ENCODE peak calls at places on chromosome 19, in eight cellular contexts. I is EH, F is fibroblast of the conjunctiva, V is cardiac muscle cell, H is Calu3, E is fibroblast of gingiva, W is iPS DF 19.7, N is coronary artery. X is an unnamed sample.

GRCh38 chr19:17797397-17798201 is 2.7 kb downstream of the B3GNT3 start:
- DNase-seq in W (no peak), E (no peak), V (no peak), N (no peak), H (peak), I (peak), F (no peak), X (no peak)

GRCh38 chr19:50759886-50760285 is 10.4 kb upstream of the GPR32 start:
- DNase-seq in F (no peak), H (no peak), V (peak), W (no peak), N (no peak), E (no peak), I (peak), X (no peak)

GRCh38 chr19:29467824-29468401 is 57.9 kb upstream of the VSTM2B start:
- DNase-seq in V (peak), F (no peak), H (peak), W (peak), E (no peak), I (peak), N (no peak), X (no peak)

GRCh38 chr19:6617374-6617773 is 26.4 kb upstream of the CD70 start:
- DNase-seq in W (no peak), N (no peak), I (no peak), V (no peak), H (no peak), E (no peak), F (no peak), X (no peak)

GRCh38 chr19:6100284-6100915 is 9.9 kb downstream of the RFX2 start:
- DNase-seq in I (no peak), H (no peak), E (no peak), W (no peak), N (no peak), V (no peak), F (no peak), X (no peak)

GRCh38 chr19:17496337-17496997 is 15.0 kb upstream of the PGLS start:
- DNase-seq in N (no peak), E (peak), V (peak), W (no peak), I (peak), F (peak), H (peak), X (no peak)

GRCh38 chr19:38880076-38880881 is 2.2 kb upstream of the RINL start:
- DNase-seq in I (no peak), V (no peak), N (no peak), H (no peak), E (no peak), W (no peak), F (no peak), X (no peak)

GRCh38 chr19:47428177-47428894 is 9.0 kb upstream of the MEIS3 start:
- DNase-seq in W (peak), H (peak), V (peak), N (no peak), I (peak), E (peak), F (peak), X (peak)

GRCh38 chr19:53894736-53895135 is 12.7 kb downstream of the PRKCG start:
- DNase-seq in H (no peak), I (no peak), N (no peak), V (no peak), F (no peak), W (no peak), E (no peak), X (no peak)

GRCh38 chr19:31264379-31264778 is 84.9 kb downstream of the TSHZ3 start:
- DNase-seq in H (no peak), V (no peak), I (no peak), W (no peak), N (no peak), F (no peak), E (no peak), X (no peak)

GRCh38 chr19:8396563-8397203 is 6.5 kb downstream of the RAB11B start:
- DNase-seq in V (peak), H (peak), W (no peak), E (peak), F (peak), I (peak), N (no peak), X (peak)

GRCh38 chr19:38686530-38686888 is 39.1 kb downstream of the ACTN4 start:
- DNase-seq in E (no peak), H (no peak), F (no peak), W (no peak), I (no peak), N (no peak), V (no peak), X (no peak)

GRCh38 chr19:14410054-14410774 is 8.9 kb downstream of the DDX39A start:
- DNase-seq in I (no peak), V (no peak), F (no peak), H (no peak), N (no peak), W (no peak), E (no peak), X (no peak)

GRCh38 chr19:995051-995827 is 5.0 kb upstream of the GRIN3B start:
- DNase-seq in I (no peak), H (peak), V (no peak), F (no peak), N (no peak), E (no peak), W (no peak), X (no peak)

GRCh38 chr19:7509625-7510024 is 6.3 kb upstream of the ZNF358 start:
- DNase-seq in E (no peak), N (no peak), I (peak), W (no peak), F (no peak), V (no peak), H (no peak), X (no peak)

GRCh38 chr19:3987619-3988371 is 2.5 kb upstream of the EEF2 start:
- DNase-seq in H (peak), W (no peak), E (peak), F (peak), N (no peak), V (peak), I (peak), X (peak)

GRCh38 chr19:56671613-56671994 is at the start of gene ZNF835:
- DNase-seq in I (no peak), N (peak), E (peak), F (peak), V (peak), W (peak), H (no peak), X (no peak)

GRCh38 chr19:3556423-3556977 is 886 bp downstream of the MFSD12 start:
- DNase-seq in N (no peak), H (no peak), V (no peak), I (no peak), W (no peak), E (no peak), F (no peak), X (no peak)

GRCh38 chr19:4597975-4598671 is 38.6 kb upstream of the SEMA6B start:
- DNase-seq in W (no peak), I (peak), H (peak), F (no peak), E (no peak), N (no peak), V (peak), X (no peak)

GRCh38 chr19:9597027-9597426 is 12.7 kb upstream of the ZNF121 start:
- DNase-seq in E (peak), V (peak), W (no peak), I (peak), H (peak), N (no peak), F (peak), X (no peak)

GRCh38 chr19:5285955-5286354 is 54.7 kb downstream of the PTPRS start:
- DNase-seq in F (no peak), W (no peak), I (no peak), N (no peak), H (no peak), V (no peak), E (no peak), X (no peak)

GRCh38 chr19:5718032-5718578 is 1.8 kb downstream of the LONP1 start:
- DNase-seq in N (no peak), V (peak), W (no peak), F (no peak), H (no peak), I (peak), E (no peak), X (no peak)

GRCh38 chr19:38629568-38629967 is 10.6 kb downstream of the EIF3K start:
- DNase-seq in N (no peak), V (no peak), I (no peak), H (no peak), W (no peak), F (no peak), E (no peak), X (no peak)

GRCh38 chr19:35223084-35223790 is 5.3 kb downstream of the FAM187B start:
- DNase-seq in I (no peak), N (no peak), H (no peak), F (no peak), V (no peak), W (no peak), E (no peak), X (no peak)

GRCh38 chr19:22517496-22518411 is 95.6 kb upstream of the ZNF98 start:
- DNase-seq in H (no peak), W (no peak), I (no peak), F (no peak), N (no peak), V (no peak), E (no peak), X (no peak)

GRCh38 chr19:17536957-17537356 is 18.5 kb upstream of the COLGALT1 start:
- DNase-seq in I (no peak), E (no peak), N (no peak), V (no peak), H (no peak), W (no peak), F (no peak), X (no peak)

X was measured in mesothelial cell of epicardium.